ENCODE peak calls at places on chromosomes 3 and 15, in four cellular contexts. One of them, this sample, is unnamed. For H3K36me3, the result is how much of the 10 kb centered on the place peaks cover.

GRCh38 chr15:68730491-68731317 is 90.0 kb downstream of the ANP32A start:
- DNase-seq in mesenchymal stem cell: peak
- DNase-seq in H1: peak
- DNase-seq in IMR-90: peak
- DNase-seq in this sample: peak

GRCh38 chr3:12423918-12424634 is 60.2 kb upstream of the TSEN2 start:
- DNase-seq in H1: peak
- DNase-seq in mesenchymal stem cell: peak
- DNase-seq in IMR-90: peak
- DNase-seq in this sample: no peak

GRCh38 chr3:182092662-182093262 is 381.0 kb downstream of the SOX2 start:
- DNase-seq in H1: no peak
- DNase-seq in mesenchymal stem cell: peak
- DNase-seq in IMR-90: no peak
- DNase-seq in this sample: no peak

GRCh38 chr3:45986303-45986982 is 9.2 kb downstream of the FYCO1 start:
- DNase-seq in IMR-90: peak
- DNase-seq in H1: no peak
- DNase-seq in mesenchymal stem cell: peak
- DNase-seq in this sample: no peak

GRCh38 chr15:39598958-39599845 is 18.3 kb downstream of the THBS1 start:
- DNase-seq in mesenchymal stem cell: peak
- DNase-seq in H1: no peak
- DNase-seq in IMR-90: peak
- DNase-seq in this sample: no peak

GRCh38 chr3:149603126-149604074 is 54.4 kb downstream of the WWTR1 start:
- DNase-seq in H1: no peak
- DNase-seq in IMR-90: peak
- DNase-seq in mesenchymal stem cell: peak
- DNase-seq in this sample: no peak

GRCh38 chr3:131454501-131454900 is 48.3 kb downstream of the MRPL3 start:
- DNase-seq in H1: no peak
- DNase-seq in IMR-90: peak
- DNase-seq in mesenchymal stem cell: peak
- DNase-seq in this sample: no peak

GRCh38 chr3:37905987-37906674 is 44.5 kb downstream of the CTDSPL start:
- DNase-seq in IMR-90: peak
- DNase-seq in mesenchymal stem cell: peak
- DNase-seq in H1: no peak
- DNase-seq in this sample: no peak

GRCh38 chr3:70916375-70917055 is 604.1 kb upstream of the MDFIC2 start:
- DNase-seq in H1: no peak
- DNase-seq in mesenchymal stem cell: no peak
- DNase-seq in IMR-90: peak
- DNase-seq in this sample: no peak

GRCh38 chr15:67853454-67853853 is 13.6 kb upstream of the RNU6-1 start:
- DNase-seq in IMR-90: no peak
- DNase-seq in mesenchymal stem cell: no peak
- DNase-seq in H1: no peak
- DNase-seq in this sample: no peak

GRCh38 chr3:140296796-140297352 is 361.9 kb downstream of the CLSTN2 start:
- DNase-seq in mesenchymal stem cell: no peak
- DNase-seq in IMR-90: no peak
- DNase-seq in H1: no peak
- DNase-seq in this sample: no peak

GRCh38 chr3:35492846-35493245 is 146.5 kb upstream of the ARPP21 start:
- DNase-seq in mesenchymal stem cell: no peak
- DNase-seq in IMR-90: no peak
- DNase-seq in H1: no peak
- DNase-seq in this sample: no peak

GRCh38 chr3:104149154-104149553 is 1217.6 kb upstream of the ALCAM start:
- DNase-seq in mesenchymal stem cell: no peak
- DNase-seq in H1: no peak
- DNase-seq in IMR-90: no peak
- DNase-seq in this sample: no peak

GRCh38 chr3:66606868-66607267 is 106.0 kb upstream of the LRIG1 start:
- DNase-seq in IMR-90: no peak
- DNase-seq in H1: no peak
- DNase-seq in mesenchymal stem cell: no peak
- DNase-seq in this sample: no peak

GRCh38 chr3:149377408-149378111 is at the start of gene TM4SF1:
- DNase-seq in mesenchymal stem cell: peak
- DNase-seq in IMR-90: peak
- DNase-seq in H1: no peak
- DNase-seq in this sample: no peak

GRCh38 chr3:109175411-109175810 is 38.9 kb downstream of the C3orf85 start:
- DNase-seq in IMR-90: no peak
- DNase-seq in H1: no peak
- DNase-seq in mesenchymal stem cell: peak
- DNase-seq in this sample: no peak

GRCh38 chr3:146241523-146242240 is 9.2 kb downstream of the PLSCR4 start:
- DNase-seq in mesenchymal stem cell: no peak
- DNase-seq in H1: no peak
- DNase-seq in IMR-90: no peak
- DNase-seq in this sample: no peak

GRCh38 chr3:55801068-55801467 is 314.0 kb upstream of the WNT5A start:
- DNase-seq in mesenchymal stem cell: no peak
- DNase-seq in IMR-90: no peak
- DNase-seq in H1: no peak
- DNase-seq in this sample: no peak

GRCh38 chr3:53642211-53642610 is 147.8 kb downstream of the CACNA1D start:
- DNase-seq in H1: no peak
- DNase-seq in IMR-90: no peak
- DNase-seq in mesenchymal stem cell: no peak
- DNase-seq in this sample: no peak

GRCh38 chr3:38141173-38141951 is 2.9 kb downstream of the MYD88 start:
- DNase-seq in IMR-90: no peak
- DNase-seq in H1: peak
- DNase-seq in mesenchymal stem cell: no peak
- DNase-seq in this sample: no peak

GRCh38 chr3:87895983-87896382 is 162.8 kb downstream of the CGGBP1 start:
- DNase-seq in IMR-90: no peak
- DNase-seq in mesenchymal stem cell: no peak
- DNase-seq in H1: no peak
- DNase-seq in this sample: no peak

GRCh38 chr15:101474233-101474632 is 15.3 kb downstream of the PCSK6 start:
- DNase-seq in mesenchymal stem cell: no peak
- DNase-seq in IMR-90: no peak
- DNase-seq in H1: no peak
- DNase-seq in this sample: no peak

GRCh38 chr3:186599142-186599784 is 13.6 kb upstream of the AHSG start:
- DNase-seq in H1: no peak
- DNase-seq in IMR-90: no peak
- DNase-seq in mesenchymal stem cell: no peak
- DNase-seq in this sample: no peak

GRCh38 chr15:71288348-71288955 is 173.2 kb downstream of the THSD4 start:
- DNase-seq in IMR-90: peak
- DNase-seq in mesenchymal stem cell: peak
- DNase-seq in H1: no peak
- DNase-seq in this sample: no peak

GRCh38 chr3:71495708-71496472 is 87.6 kb downstream of the FOXP1 start:
- DNase-seq in IMR-90: peak
- DNase-seq in mesenchymal stem cell: peak
- DNase-seq in H1: no peak
- DNase-seq in this sample: no peak

GRCh38 chr3:53531749-53532148 is 37.3 kb downstream of the CACNA1D start:
- DNase-seq in IMR-90: no peak
- DNase-seq in mesenchymal stem cell: no peak
- DNase-seq in H1: no peak
- DNase-seq in this sample: no peak

GRCh38 chr15:40239671-40240618 is 1.1 kb downstream of the PAK6 start:
- DNase-seq in IMR-90: no peak
- DNase-seq in H1: no peak
- DNase-seq in mesenchymal stem cell: no peak
- DNase-seq in this sample: no peak

GRCh38 chr3:141436180-141436579 is 50.6 kb upstream of the RASA2 start:
- DNase-seq in H1: no peak
- DNase-seq in mesenchymal stem cell: no peak
- DNase-seq in IMR-90: no peak
- DNase-seq in this sample: no peak

DNA sequence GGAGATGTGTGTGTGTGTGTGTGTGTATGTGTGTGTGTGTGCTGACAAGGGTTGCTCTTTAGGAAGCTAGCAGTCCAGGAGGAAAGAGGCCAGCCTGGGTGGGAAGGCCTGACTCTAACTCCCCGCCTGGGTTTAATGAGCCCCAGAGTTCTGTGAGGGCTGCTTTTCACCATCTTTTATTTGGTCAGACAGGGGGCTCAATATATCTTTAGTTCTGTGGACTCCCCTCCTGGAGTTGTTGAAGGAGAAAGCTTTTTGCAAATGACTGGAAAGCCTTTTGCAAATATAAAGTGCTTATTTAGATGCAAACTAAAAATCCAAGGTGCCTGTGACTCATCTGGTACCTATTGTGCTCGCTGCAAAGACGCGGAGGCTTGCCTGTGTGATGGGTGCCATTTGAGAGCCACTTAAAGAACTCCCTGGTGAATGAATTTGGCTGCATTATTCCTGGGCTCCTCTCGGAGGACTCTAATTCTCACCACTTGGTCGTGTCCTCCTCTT is 24.5 kb downstream of the DRD3 start:
- DNase-seq in IMR-90: no peak
- DNase-seq in mesenchymal stem cell: no peak
- DNase-seq in H1: peak
- DNase-seq in this sample: no peak
- H4K91ac ChIP-seq in IMR-90: no peak
- H4K91ac ChIP-seq in mesenchymal stem cell: no peak
- H4K91ac ChIP-seq in H1: peak
- H4K91ac ChIP-seq in this sample: no peak

DNA sequence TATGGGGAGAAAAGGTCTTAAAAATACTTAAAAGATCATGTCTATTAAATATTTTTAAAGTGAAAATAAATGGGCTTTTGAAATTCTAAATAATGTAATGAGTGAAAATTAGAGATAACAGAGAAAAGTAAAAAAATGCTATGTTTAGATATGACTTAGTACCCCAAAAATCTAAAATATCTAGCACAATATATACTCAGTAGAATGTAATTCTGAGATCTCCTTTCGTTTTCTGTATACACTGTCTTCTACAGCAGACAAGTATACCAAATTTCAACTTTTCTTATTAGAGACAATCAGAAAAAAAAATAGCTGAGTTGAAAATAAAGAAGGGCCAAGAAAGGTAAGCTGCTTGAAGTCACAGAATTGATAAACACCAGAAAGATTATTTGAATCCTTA is 140.8 kb downstream of the ADAM10 start:
- DNase-seq in IMR-90: peak
- DNase-seq in mesenchymal stem cell: peak
- DNase-seq in H1: no peak
- DNase-seq in this sample: no peak
- H3K36me3 ChIP-seq in IMR-90: under half
- H3K36me3 ChIP-seq in mesenchymal stem cell: under half
- H3K36me3 ChIP-seq in H1: under half
- H3K36me3 ChIP-seq in this sample: under half

GRCh38 chr3:177356113-177356512 is 158.8 kb upstream of the TBL1XR1 start:
- DNase-seq in H1: no peak
- DNase-seq in IMR-90: no peak
- DNase-seq in mesenchymal stem cell: no peak
- DNase-seq in this sample: no peak
- H3K4ac ChIP-seq in H1: no peak
- H3K4ac ChIP-seq in IMR-90: peak
- H3K4ac ChIP-seq in mesenchymal stem cell: no peak
- H3K4ac ChIP-seq in this sample: no peak

DNA sequence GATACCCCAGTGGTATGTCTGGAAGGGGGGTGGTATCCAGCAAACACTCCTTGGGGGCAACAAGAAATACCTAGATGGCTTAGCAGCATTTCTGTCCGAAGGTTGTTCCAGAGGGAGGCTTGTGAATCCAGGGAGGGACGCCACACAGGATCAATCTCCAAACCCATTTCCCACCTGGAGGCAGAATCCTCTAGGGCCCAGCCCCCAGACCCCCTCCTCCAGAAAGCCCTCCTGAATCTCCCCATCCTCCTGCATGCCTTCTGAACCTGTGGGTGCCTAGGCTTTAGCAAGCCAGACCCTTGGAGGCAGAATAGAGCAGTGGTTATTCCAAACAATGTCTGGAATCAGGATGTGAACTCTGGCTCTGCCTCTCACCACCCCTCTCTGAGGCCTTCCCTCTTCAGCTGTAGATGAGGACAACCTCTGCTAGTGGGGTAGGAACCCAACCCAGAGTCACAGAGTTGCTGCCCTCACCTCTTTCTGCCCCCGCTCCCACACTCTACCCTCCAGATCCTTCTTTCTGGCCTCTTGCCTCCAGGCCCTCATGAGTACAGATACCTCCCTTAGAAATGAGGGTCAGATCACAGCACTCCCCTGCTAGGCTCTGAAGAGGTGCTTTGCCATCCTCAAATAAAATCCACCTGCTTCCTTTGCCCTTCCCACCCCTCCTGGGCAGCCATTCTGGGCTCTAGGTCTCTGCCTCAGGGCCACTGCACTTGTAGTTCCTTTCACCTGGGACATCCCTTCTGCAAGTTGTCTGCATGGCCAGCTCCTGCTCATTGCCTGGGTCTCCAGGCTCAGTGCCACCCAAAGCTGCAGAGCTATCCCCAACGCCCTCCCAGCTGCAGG is 8.1 kb downstream of the CISH start:
- DNase-seq in mesenchymal stem cell: no peak
- DNase-seq in IMR-90: no peak
- DNase-seq in H1: no peak
- DNase-seq in this sample: no peak
- H4K91ac ChIP-seq in mesenchymal stem cell: peak
- H4K91ac ChIP-seq in IMR-90: no peak
- H4K91ac ChIP-seq in H1: no peak
- H4K91ac ChIP-seq in this sample: no peak

GRCh38 chr15:63640146-63640545 is 43.0 kb downstream of the FBXL22 start:
- DNase-seq in IMR-90: no peak
- DNase-seq in H1: no peak
- DNase-seq in mesenchymal stem cell: no peak
- DNase-seq in this sample: no peak

GRCh38 chr15:63634154-63634553 is 37.0 kb downstream of the FBXL22 start:
- DNase-seq in IMR-90: no peak
- DNase-seq in mesenchymal stem cell: no peak
- DNase-seq in H1: no peak
- DNase-seq in this sample: no peak

GRCh38 chr15:63633312-63633711 is 36.1 kb downstream of the FBXL22 start:
- DNase-seq in IMR-90: no peak
- DNase-seq in H1: no peak
- DNase-seq in mesenchymal stem cell: no peak
- DNase-seq in this sample: no peak

GRCh38 chr15:63638828-63639227 is 41.6 kb downstream of the FBXL22 start:
- DNase-seq in mesenchymal stem cell: no peak
- DNase-seq in IMR-90: no peak
- DNase-seq in H1: no peak
- DNase-seq in this sample: no peak

GRCh38 chr15:63636518-63637061 is 39.4 kb downstream of the FBXL22 start:
- DNase-seq in mesenchymal stem cell: no peak
- DNase-seq in IMR-90: no peak
- DNase-seq in H1: no peak
- DNase-seq in this sample: no peak
- H3K36me3 ChIP-seq in mesenchymal stem cell: under half
- H3K36me3 ChIP-seq in IMR-90: under half
- H3K36me3 ChIP-seq in H1: under half
- H3K36me3 ChIP-seq in this sample: half or more